ENCODE peak calls at places on chromosomes 16 and 17, in eight cellular contexts. T, O, K, J, V, Z, M and I are unnamed samples.
A peak's percentile ranks its signal among the peaks of the same experiment; 100 is the strongest.

GRCh38 chr17:16351831-16352230 is 1.4 kb downstream of the CENPV start:
- DNase-seq in O (peak; percentile 49), J (no peak), Z (no peak), M (no peak), T (no peak), V (no peak), K (no peak), I (no peak)

GRCh38 chr16:12659871-12660270 is 143.8 kb downstream of the CPPED1 start:
- DNase-seq in O (no peak), Z (no peak), V (no peak), T (no peak), K (no peak), J (no peak), M (no peak), I (no peak)

GRCh38 chr17:62713096-62713870 is 85.8 kb downstream of the MRC2 start:
- DNase-seq in Z (no peak), O (no peak), V (no peak), M (no peak), K (no peak), T (no peak), J (no peak), I (no peak)

GRCh38 chr17:3794890-3795757 is 5.9 kb downstream of the ITGAE start:
- DNase-seq in J (peak; percentile 55), V (no peak), Z (no peak), K (no peak), M (no peak), T (no peak), O (no peak), I (no peak)

GRCh38 chr16:48347191-48347860 is 37.9 kb downstream of the SIAH1 start:
- DNase-seq in K (no peak), Z (no peak), J (no peak), T (no peak), O (no peak), M (peak; percentile 46), V (no peak), I (no peak)

GRCh38 chr17:51133365-51133764 is 12.7 kb upstream of the SPAG9 start:
- DNase-seq in T (no peak), O (no peak), M (no peak), Z (no peak), K (no peak), J (no peak), V (no peak), I (no peak)

GRCh38 chr16:81497690-81498089 is 53.1 kb downstream of the CMIP start:
- DNase-seq in T (no peak), K (no peak), M (peak; percentile 59), J (no peak), O (no peak), Z (peak; percentile 58), V (no peak), I (no peak)

GRCh38 chr16:1072526-1073261 is at the start of gene SSTR5:
- DNase-seq in K (no peak), J (no peak), O (no peak), T (no peak), Z (no peak), M (no peak), V (no peak), I (no peak)

GRCh38 chr16:3654249-3654991 is at the start of gene DNASE1:
- DNase-seq in J (peak; percentile 92), O (peak; percentile 64), K (peak; percentile 54), V (peak; percentile 41), T (peak; percentile 66), Z (peak; percentile 80), M (peak; percentile 74), I (peak; percentile 66)

GRCh38 chr17:37698132-37698615 is 46.7 kb downstream of the HNF1B start:
- DNase-seq in J (no peak), Z (no peak), V (no peak), T (no peak), M (no peak), K (no peak), O (no peak), I (no peak)

GRCh38 chr16:47358816-47359215 is 102.0 kb downstream of the ITFG1 start:
- DNase-seq in K (no peak), M (no peak), T (no peak), V (no peak), J (no peak), Z (no peak), O (no peak), I (no peak)

GRCh38 chr16:66695935-66696668 is 441 bp downstream of the CMTM4 start:
- DNase-seq in T (peak; percentile 73), O (no peak), K (no peak), M (peak; percentile 71), V (no peak), J (peak; percentile 86), Z (peak; percentile 88), I (no peak)

GRCh38 chr16:88472637-88473205 is 19.6 kb downstream of the ZFPM1 start:
- DNase-seq in O (peak; percentile 62), M (peak; percentile 89), Z (no peak), T (no peak), V (no peak), J (no peak), K (no peak), I (no peak)

GRCh38 chr17:69828087-69828486 is 246.9 kb upstream of the KCNJ16 start:
- DNase-seq in J (no peak), K (no peak), V (peak; percentile 39), O (peak; percentile 24), T (peak; percentile 43), M (peak; percentile 64), Z (no peak), I (no peak)

GRCh38 chr17:41697122-41697962 is 8.7 kb downstream of the EIF1 start:
- DNase-seq in Z (peak; percentile 82), J (no peak), K (no peak), O (peak; percentile 85), T (peak; percentile 39), M (peak; percentile 90), V (peak; percentile 91), I (no peak)

GRCh38 chr16:30659507-30660423 is 1.5 kb downstream of the FBRS start:
- DNase-seq in V (no peak), M (peak; percentile 75), J (no peak), Z (peak; percentile 90), O (no peak), T (no peak), K (peak; percentile 52), I (no peak)

GRCh38 chr16:50282955-50283631 is 16.7 kb downstream of the ADCY7 start:
- DNase-seq in J (no peak), M (peak; percentile 42), K (no peak), O (no peak), T (no peak), Z (peak; percentile 24), V (no peak), I (no peak)

GRCh38 chr17:78143214-78144145 is 2.7 kb upstream of the C17orf99 start:
- DNase-seq in T (no peak), V (no peak), K (no peak), Z (no peak), M (no peak), J (no peak), O (no peak), I (no peak)
- H3K27ac ChIP-seq in T (peak overlapping the region; percentile 75), V (no peak overlapping the region), K (no peak overlapping the region), Z (peak overlapping the region; percentile 76), M (no peak overlapping the region), J (peak overlapping the region; percentile 80), O (peak overlapping the region; percentile 28), I (no peak overlapping the region)

GRCh38 chr16:80147021-80147680 is 393.6 kb upstream of the DYNLRB2 start:
- DNase-seq in O (no peak), M (no peak), T (no peak), J (no peak), V (no peak), K (no peak), Z (no peak), I (no peak)

GRCh38 chr16:80150978-80151705 is 389.7 kb upstream of the DYNLRB2 start:
- DNase-seq in J (no peak), O (no peak), K (no peak), T (no peak), V (no peak), Z (no peak), M (no peak), I (no peak)

GRCh38 chr16:80151706-80152073 is 389.1 kb upstream of the DYNLRB2 start:
- DNase-seq in M (no peak), O (no peak), K (no peak), J (no peak), V (no peak), Z (no peak), T (no peak), I (no peak)

GRCh38 chr16:80144191-80144590 is 396.6 kb upstream of the DYNLRB2 start:
- DNase-seq in M (no peak), O (no peak), K (no peak), Z (no peak), V (no peak), T (no peak), J (no peak), I (no peak)

DNA sequence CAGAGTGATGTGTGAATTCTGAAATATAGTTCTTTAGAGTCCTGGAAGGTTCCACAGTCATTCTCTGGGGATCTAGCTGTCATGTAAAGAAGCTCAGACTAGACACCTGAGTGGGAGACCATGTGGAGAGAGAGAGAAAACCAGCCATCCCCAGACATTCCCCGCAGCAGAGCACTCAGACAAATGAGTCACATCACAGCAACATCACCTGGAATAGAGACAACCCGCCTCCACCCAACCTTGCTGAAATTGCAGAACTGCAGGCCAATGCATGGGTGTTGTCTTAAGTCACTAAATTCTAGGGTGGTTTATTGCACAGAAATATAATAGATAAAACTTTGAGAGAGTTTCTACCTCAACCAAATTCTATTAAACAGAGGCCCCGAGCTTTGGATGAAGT is 392.0 kb upstream of the DYNLRB2 start:
- DNase-seq in J (no peak), T (no peak), Z (no peak), K (no peak), O (no peak), M (peak; percentile 20), V (no peak), I (no peak)
- H3K9me3 ChIP-seq in J (no peaks in the 10 kb centered on the region), T (no peaks in the 10 kb centered on the region), Z (no peaks in the 10 kb centered on the region), K (no peaks in the 10 kb centered on the region), O (no peaks in the 10 kb centered on the region), M (no peaks in the 10 kb centered on the region), V (no peaks in the 10 kb centered on the region), I (no peaks in the 10 kb centered on the region)

DNA sequence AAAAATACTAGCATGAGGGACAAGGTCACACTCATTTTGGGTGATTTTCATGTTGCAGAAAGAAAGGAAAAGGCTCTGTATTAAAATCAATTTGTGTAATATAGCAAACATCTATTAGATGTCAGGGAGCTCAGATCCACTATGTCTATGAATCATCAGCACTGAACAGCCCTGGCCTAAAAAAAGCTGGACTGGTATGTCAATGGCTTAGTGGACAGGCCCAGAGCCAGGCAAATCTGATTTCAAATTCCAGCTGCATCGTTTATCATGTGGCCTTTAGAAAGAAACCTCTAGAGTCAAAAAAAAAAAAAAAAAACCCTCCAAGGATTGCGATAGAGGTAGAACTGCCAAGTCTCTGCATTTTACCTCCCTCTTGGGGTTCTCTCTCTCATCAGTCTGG is 5.4 kb downstream of the GAS7 start:
- DNase-seq in O (peak; percentile 92), K (no peak), T (no peak), J (no peak), V (peak; percentile 64), M (no peak), Z (no peak), I (no peak)
- H3K27ac ChIP-seq in O (peak overlapping the region; percentile 41), K (no peak overlapping the region), T (no peak overlapping the region), J (no peak overlapping the region), V (no peak overlapping the region), M (peak overlapping the region; percentile 36), Z (no peak overlapping the region), I (no peak overlapping the region)

DNA sequence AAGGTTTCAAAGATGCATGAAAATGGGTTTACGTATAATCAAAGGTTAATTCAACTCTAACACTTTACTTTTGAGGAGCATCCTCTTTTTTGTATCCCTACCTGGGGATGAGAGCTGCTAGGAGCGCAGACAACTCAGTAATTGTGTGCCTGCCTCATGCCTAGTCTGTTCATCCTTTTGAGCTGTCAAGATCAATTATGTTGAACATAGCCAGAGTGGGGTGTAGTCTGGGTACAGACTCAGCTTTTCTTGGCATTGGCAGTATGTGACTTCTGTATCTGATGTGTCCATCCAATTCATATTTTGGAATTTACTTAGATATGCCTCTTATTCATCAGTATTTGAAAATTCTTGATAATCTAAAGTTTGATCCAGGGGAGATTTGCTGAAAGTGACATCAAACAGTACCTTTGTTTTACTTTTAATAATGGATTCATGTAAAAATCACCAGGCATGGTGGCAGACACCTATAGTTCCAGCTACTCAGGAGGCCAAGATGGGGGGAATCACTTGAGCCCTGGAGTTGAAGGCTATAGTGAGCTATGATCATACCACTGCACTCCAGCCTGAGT is 24.1 kb downstream of the PRKCA start:
- DNase-seq in Z (no peak), T (no peak), J (no peak), O (no peak), V (no peak), K (no peak), M (no peak), I (no peak)
- H3K9me3 ChIP-seq in Z (peaks cover 2% of the 10 kb centered on the region), T (peaks cover 2% of the 10 kb centered on the region), J (no peaks in the 10 kb centered on the region), O (no peaks in the 10 kb centered on the region), V (no peaks in the 10 kb centered on the region), K (peaks cover 5% of the 10 kb centered on the region), M (no peaks in the 10 kb centered on the region), I (no peaks in the 10 kb centered on the region)